ENCODE peak calls at places on chromosome 7, in nine cellular contexts. One of them, this sample, is unnamed.

GRCh38 chr7:120033114-120033513 is 239.9 kb upstream of the KCND2 start:
- DNase-seq in K562: no peak
- DNase-seq in SK-N-SH: no peak
- DNase-seq in HL-60: no peak
- DNase-seq in A549: no peak
- DNase-seq in Panc1: no peak
- DNase-seq in HepG2: no peak
- DNase-seq in GM12878: no peak
- DNase-seq in HCT116: no peak
- DNase-seq in this sample: peak

GRCh38 chr7:92366730-92367129 is 80.6 kb upstream of the GATAD1 start:
- DNase-seq in K562: no peak
- DNase-seq in GM12878: no peak
- DNase-seq in HCT116: no peak
- DNase-seq in HepG2: no peak
- DNase-seq in A549: no peak
- DNase-seq in HL-60: no peak
- DNase-seq in SK-N-SH: no peak
- DNase-seq in Panc1: no peak
- DNase-seq in this sample: no peak

GRCh38 chr7:115019882-115020605 is 98.2 kb downstream of the MDFIC start:
- DNase-seq in HCT116: no peak
- DNase-seq in SK-N-SH: no peak
- DNase-seq in HL-60: peak
- DNase-seq in HepG2: no peak
- DNase-seq in GM12878: no peak
- DNase-seq in A549: no peak
- DNase-seq in Panc1: no peak
- DNase-seq in K562: no peak
- DNase-seq in this sample: no peak

GRCh38 chr7:65827366-65827765 is 45.5 kb upstream of the VKORC1L1 start:
- DNase-seq in HL-60: no peak
- DNase-seq in Panc1: no peak
- DNase-seq in HepG2: no peak
- DNase-seq in HCT116: no peak
- DNase-seq in K562: no peak
- DNase-seq in SK-N-SH: no peak
- DNase-seq in GM12878: no peak
- DNase-seq in A549: no peak
- DNase-seq in this sample: no peak

GRCh38 chr7:65006094-65006992 is at the start of gene ERV3-1:
- DNase-seq in A549: peak
- DNase-seq in GM12878: peak
- DNase-seq in SK-N-SH: peak
- DNase-seq in HL-60: peak
- DNase-seq in K562: peak
- DNase-seq in HepG2: peak
- DNase-seq in Panc1: peak
- DNase-seq in HCT116: peak
- DNase-seq in this sample: peak

GRCh38 chr7:136923111-136923510 is 54.7 kb downstream of the CHRM2 start:
- DNase-seq in K562: no peak
- DNase-seq in SK-N-SH: no peak
- DNase-seq in GM12878: no peak
- DNase-seq in HCT116: no peak
- DNase-seq in A549: no peak
- DNase-seq in HepG2: no peak
- DNase-seq in Panc1: no peak
- DNase-seq in HL-60: no peak
- DNase-seq in this sample: no peak

GRCh38 chr7:112205348-112206237 is 606 bp downstream of the DOCK4 start:
- DNase-seq in HepG2: peak
- DNase-seq in GM12878: no peak
- DNase-seq in SK-N-SH: peak
- DNase-seq in Panc1: peak
- DNase-seq in HL-60: peak
- DNase-seq in K562: peak
- DNase-seq in HCT116: peak
- DNase-seq in A549: peak
- DNase-seq in this sample: peak

GRCh38 chr7:139737221-139738100 is 40.3 kb downstream of the HIPK2 start:
- DNase-seq in HL-60: no peak
- DNase-seq in A549: no peak
- DNase-seq in K562: no peak
- DNase-seq in Panc1: no peak
- DNase-seq in GM12878: no peak
- DNase-seq in HepG2: no peak
- DNase-seq in SK-N-SH: no peak
- DNase-seq in HCT116: no peak
- DNase-seq in this sample: no peak

GRCh38 chr7:138958026-138958956 is 22.9 kb downstream of the KIAA1549 start:
- DNase-seq in K562: no peak
- DNase-seq in A549: no peak
- DNase-seq in GM12878: no peak
- DNase-seq in Panc1: no peak
- DNase-seq in HepG2: no peak
- DNase-seq in HCT116: no peak
- DNase-seq in SK-N-SH: no peak
- DNase-seq in HL-60: no peak
- DNase-seq in this sample: no peak

GRCh38 chr7:39709768-39710291 is 86.5 kb downstream of the RALA start:
- DNase-seq in K562: no peak
- DNase-seq in Panc1: no peak
- DNase-seq in HL-60: no peak
- DNase-seq in HCT116: no peak
- DNase-seq in SK-N-SH: no peak
- DNase-seq in GM12878: peak
- DNase-seq in A549: no peak
- DNase-seq in HepG2: no peak
- DNase-seq in this sample: peak

GRCh38 chr7:101924171-101924570 is 106.7 kb downstream of the CUX1 start:
- DNase-seq in HL-60: no peak
- DNase-seq in HepG2: no peak
- DNase-seq in Panc1: peak
- DNase-seq in HCT116: peak
- DNase-seq in GM12878: no peak
- DNase-seq in A549: no peak
- DNase-seq in SK-N-SH: no peak
- DNase-seq in K562: no peak
- DNase-seq in this sample: no peak

GRCh38 chr7:73761854-73762658 is 8.0 kb downstream of the CLDN3 start:
- DNase-seq in GM12878: no peak
- DNase-seq in HL-60: no peak
- DNase-seq in SK-N-SH: peak
- DNase-seq in HepG2: no peak
- DNase-seq in HCT116: no peak
- DNase-seq in K562: peak
- DNase-seq in Panc1: no peak
- DNase-seq in A549: no peak
- DNase-seq in this sample: peak

GRCh38 chr7:38189256-38189938 is 11.4 kb downstream of the STARD3NL start:
- DNase-seq in GM12878: no peak
- DNase-seq in Panc1: no peak
- DNase-seq in A549: no peak
- DNase-seq in HCT116: no peak
- DNase-seq in K562: no peak
- DNase-seq in HepG2: no peak
- DNase-seq in SK-N-SH: no peak
- DNase-seq in HL-60: no peak
- DNase-seq in this sample: no peak

GRCh38 chr7:134669845-134670373 is 23.3 kb downstream of the BPGM start:
- DNase-seq in Panc1: peak
- DNase-seq in GM12878: peak
- DNase-seq in HCT116: peak
- DNase-seq in A549: peak
- DNase-seq in K562: no peak
- DNase-seq in SK-N-SH: peak
- DNase-seq in HepG2: no peak
- DNase-seq in HL-60: no peak
- DNase-seq in this sample: no peak

GRCh38 chr7:36021367-36021766 is 131.7 kb upstream of the EEPD1 start:
- DNase-seq in GM12878: no peak
- DNase-seq in HepG2: no peak
- DNase-seq in SK-N-SH: no peak
- DNase-seq in HL-60: no peak
- DNase-seq in A549: no peak
- DNase-seq in HCT116: peak
- DNase-seq in Panc1: no peak
- DNase-seq in K562: peak
- DNase-seq in this sample: peak

GRCh38 chr7:36273836-36274235 is 115.8 kb upstream of the ANLN start:
- DNase-seq in K562: no peak
- DNase-seq in Panc1: no peak
- DNase-seq in SK-N-SH: no peak
- DNase-seq in HL-60: no peak
- DNase-seq in HepG2: no peak
- DNase-seq in GM12878: no peak
- DNase-seq in A549: no peak
- DNase-seq in HCT116: no peak
- DNase-seq in this sample: no peak

GRCh38 chr7:38318803-38319416 is 45.5 kb upstream of the TARP start:
- DNase-seq in HCT116: peak
- DNase-seq in HL-60: peak
- DNase-seq in HepG2: peak
- DNase-seq in GM12878: no peak
- DNase-seq in A549: peak
- DNase-seq in SK-N-SH: peak
- DNase-seq in K562: peak
- DNase-seq in Panc1: peak
- DNase-seq in this sample: peak

GRCh38 chr7:116499168-116500070 is at the start of gene CAV2:
- DNase-seq in HepG2: no peak
- DNase-seq in HL-60: no peak
- DNase-seq in SK-N-SH: peak
- DNase-seq in A549: peak
- DNase-seq in K562: peak
- DNase-seq in GM12878: no peak
- DNase-seq in HCT116: peak
- DNase-seq in Panc1: no peak
- DNase-seq in this sample: peak

GRCh38 chr7:157211710-157212109 is 73.0 kb downstream of the UBE3C start:
- DNase-seq in A549: no peak
- DNase-seq in HCT116: no peak
- DNase-seq in K562: no peak
- DNase-seq in HepG2: no peak
- DNase-seq in GM12878: no peak
- DNase-seq in HL-60: no peak
- DNase-seq in SK-N-SH: no peak
- DNase-seq in Panc1: no peak
- DNase-seq in this sample: no peak

GRCh38 chr7:108144931-108145330 is 14.8 kb upstream of the LAMB4 start:
- DNase-seq in SK-N-SH: no peak
- DNase-seq in Panc1: no peak
- DNase-seq in HCT116: no peak
- DNase-seq in GM12878: no peak
- DNase-seq in HL-60: no peak
- DNase-seq in K562: no peak
- DNase-seq in HepG2: no peak
- DNase-seq in A549: no peak
- DNase-seq in this sample: no peak

GRCh38 chr7:108147031-108147563 is 16.9 kb upstream of the LAMB4 start:
- DNase-seq in HCT116: no peak
- DNase-seq in A549: no peak
- DNase-seq in K562: no peak
- DNase-seq in GM12878: no peak
- DNase-seq in SK-N-SH: no peak
- DNase-seq in HepG2: no peak
- DNase-seq in HL-60: no peak
- DNase-seq in Panc1: no peak
- DNase-seq in this sample: no peak

GRCh38 chr7:108143658-108144420 is 13.7 kb upstream of the LAMB4 start:
- DNase-seq in HepG2: no peak
- DNase-seq in HL-60: no peak
- DNase-seq in HCT116: no peak
- DNase-seq in GM12878: no peak
- DNase-seq in A549: no peak
- DNase-seq in SK-N-SH: no peak
- DNase-seq in K562: no peak
- DNase-seq in Panc1: no peak
- DNase-seq in this sample: peak

GRCh38 chr7:108145401-108145800 is 15.2 kb upstream of the LAMB4 start:
- DNase-seq in HL-60: no peak
- DNase-seq in GM12878: no peak
- DNase-seq in HCT116: no peak
- DNase-seq in K562: no peak
- DNase-seq in A549: no peak
- DNase-seq in Panc1: no peak
- DNase-seq in HepG2: no peak
- DNase-seq in SK-N-SH: no peak
- DNase-seq in this sample: peak

GRCh38 chr7:108146070-108146842 is 16.1 kb upstream of the LAMB4 start:
- DNase-seq in A549: peak
- DNase-seq in HepG2: peak
- DNase-seq in HCT116: peak
- DNase-seq in SK-N-SH: peak
- DNase-seq in GM12878: peak
- DNase-seq in HL-60: no peak
- DNase-seq in K562: peak
- DNase-seq in Panc1: peak
- DNase-seq in this sample: peak
- TF ChIP-seq REST in A549: no peak
- TF ChIP-seq REST in HepG2: no peak
- TF ChIP-seq REST in HCT116: no peak
- TF ChIP-seq REST in SK-N-SH: no peak
- TF ChIP-seq REST in GM12878: no peak
- TF ChIP-seq REST in HL-60: no peak
- TF ChIP-seq REST in K562: no peak
- TF ChIP-seq REST in Panc1: no peak
- TF ChIP-seq REST in this sample: no peak

GRCh38 chr7:93902777-93903423 is 3.5 kb upstream of the GNGT1 start:
- DNase-seq in HL-60: peak
- DNase-seq in GM12878: no peak
- DNase-seq in HCT116: peak
- DNase-seq in A549: no peak
- DNase-seq in K562: peak
- DNase-seq in HepG2: peak
- DNase-seq in Panc1: no peak
- DNase-seq in SK-N-SH: peak
- DNase-seq in this sample: peak
- TF ChIP-seq REST in HL-60: no peak
- TF ChIP-seq REST in GM12878: no peak
- TF ChIP-seq REST in HCT116: no peak
- TF ChIP-seq REST in A549: no peak
- TF ChIP-seq REST in K562: no peak
- TF ChIP-seq REST in HepG2: no peak
- TF ChIP-seq REST in Panc1: no peak
- TF ChIP-seq REST in SK-N-SH: no peak
- TF ChIP-seq REST in this sample: no peak

GRCh38 chr7:79531116-79531515 is 77.6 kb upstream of the MAGI2 start:
- DNase-seq in GM12878: no peak
- DNase-seq in Panc1: no peak
- DNase-seq in HL-60: no peak
- DNase-seq in A549: no peak
- DNase-seq in HCT116: no peak
- DNase-seq in SK-N-SH: no peak
- DNase-seq in K562: no peak
- DNase-seq in HepG2: no peak
- DNase-seq in this sample: no peak
- TF ChIP-seq REST in GM12878: no peak
- TF ChIP-seq REST in Panc1: no peak
- TF ChIP-seq REST in HL-60: no peak
- TF ChIP-seq REST in A549: no peak
- TF ChIP-seq REST in HCT116: no peak
- TF ChIP-seq REST in SK-N-SH: no peak
- TF ChIP-seq REST in K562: no peak
- TF ChIP-seq REST in HepG2: no peak
- TF ChIP-seq REST in this sample: no peak

GRCh38 chr7:51867117-51867516 is 550.5 kb upstream of the COBL start:
- DNase-seq in GM12878: no peak
- DNase-seq in A549: no peak
- DNase-seq in K562: no peak
- DNase-seq in HL-60: no peak
- DNase-seq in SK-N-SH: no peak
- DNase-seq in HepG2: no peak
- DNase-seq in HCT116: no peak
- DNase-seq in Panc1: no peak
- DNase-seq in this sample: peak
- TF ChIP-seq REST in GM12878: no peak
- TF ChIP-seq REST in A549: no peak
- TF ChIP-seq REST in K562: no peak
- TF ChIP-seq REST in HL-60: no peak
- TF ChIP-seq REST in SK-N-SH: no peak
- TF ChIP-seq REST in HepG2: no peak
- TF ChIP-seq REST in HCT116: no peak
- TF ChIP-seq REST in Panc1: no peak
- TF ChIP-seq REST in this sample: no peak

This sample was measured in GM23338.